ENCODE peak calls at places on chromosomes 3 and 15, in nine cellular contexts. T is T-helper 1 cell; A is omental fat pad; R is cardiac muscle cell; V is non-pigmented ciliary epithelial cell; E is stimulated activated CD4-positive, alpha-beta T cell treated with anti-CD3 and anti-CD28 coated beads, Interleukin-15, amount 100 ng/mL, for 1 hour; I is OCI-M1; Y is kidney epithelial cell; P is CD8-positive, alpha-beta T cell. S is an unnamed sample.

GRCh38 chr15:37107071-37107753 is 6.9 kb upstream of the MEIS2 start:
- DNase-seq in T (no peak), A (no peak), R (no peak), V (no peak), E (no peak), I (no peak), Y (no peak), P (no peak), S (no peak)

GRCh38 chr3:71150293-71150954 is 433.1 kb downstream of the FOXP1 start:
- DNase-seq in T (peak; percentile 13), A (no peak), R (no peak), V (no peak), E (no peak), I (peak; percentile 24), Y (no peak), P (no peak), S (no peak)

GRCh38 chr3:56410576-56410975 is 57.7 kb downstream of the ERC2 start:
- DNase-seq in T (no peak), A (no peak), R (no peak), V (no peak), E (no peak), I (no peak), Y (no peak), P (no peak), S (no peak)

GRCh38 chr15:74418575-74419338 is 15.0 kb downstream of the SEMA7A start:
- DNase-seq in T (no peak), A (no peak), R (no peak), V (no peak), E (no peak), I (no peak), Y (no peak), P (no peak), S (no peak)

GRCh38 chr3:109927161-109927560 is 589.8 kb upstream of the DPPA4 start:
- DNase-seq in T (peak; percentile 3), A (no peak), R (no peak), V (peak; percentile 94), E (no peak), I (peak; percentile 15), Y (peak; percentile 96), P (no peak), S (no peak)

GRCh38 chr3:10519236-10519635 is 13.8 kb upstream of the ATP2B2 start:
- DNase-seq in T (no peak), A (no peak), R (no peak), V (no peak), E (no peak), I (no peak), Y (no peak), P (peak; percentile 19), S (no peak)

GRCh38 chr3:106420628-106421027 is 551.8 kb upstream of the CBLB start:
- DNase-seq in T (no peak), A (no peak), R (no peak), V (no peak), E (no peak), I (no peak), Y (no peak), P (no peak), S (no peak)

GRCh38 chr15:59373215-59373614 is 544 bp upstream of the MYO1E start:
- DNase-seq in T (no peak), A (no peak), R (no peak), V (no peak), E (no peak), I (no peak), Y (no peak), P (no peak), S (no peak)

GRCh38 chr3:4166540-4166939 is 136.6 kb upstream of the SETMAR start:
- DNase-seq in T (no peak), A (no peak), R (no peak), V (no peak), E (no peak), I (peak; percentile 23), Y (no peak), P (no peak), S (no peak)

GRCh38 chr3:53733433-53733832 is 112.8 kb downstream of the CHDH start:
- DNase-seq in T (no peak), A (no peak), R (no peak), V (no peak), E (no peak), I (no peak), Y (no peak), P (no peak), S (no peak)

GRCh38 chr15:31300208-31300661 is 26.4 kb upstream of the KLF13 start:
- DNase-seq in T (no peak), A (no peak), R (no peak), V (no peak), E (no peak), I (no peak), Y (no peak), P (no peak), S (no peak)

GRCh38 chr15:48705381-48705780 is 59.9 kb upstream of the FBN1 start:
- DNase-seq in T (no peak), A (no peak), R (no peak), V (no peak), E (no peak), I (no peak), Y (no peak), P (no peak), S (no peak)

GRCh38 chr3:179108091-179108490 is 36.5 kb upstream of the ZMAT3 start:
- DNase-seq in T (no peak), A (no peak), R (no peak), V (peak; percentile 78), E (no peak), I (no peak), Y (peak; percentile 18), P (no peak), S (no peak)

GRCh38 chr3:134083626-134084229 is 54.0 kb upstream of the SLCO2A1 start:
- DNase-seq in T (no peak), A (no peak), R (no peak), V (no peak), E (no peak), I (no peak), Y (no peak), P (no peak), S (no peak)

GRCh38 chr15:66721501-66721937 is 19.5 kb downstream of the SMAD6 start:
- DNase-seq in T (no peak), A (no peak), R (no peak), V (no peak), E (no peak), I (no peak), Y (no peak), P (no peak), S (no peak)

GRCh38 chr3:195188530-195188917 is 82.4 kb downstream of the XXYLT1 start:
- DNase-seq in T (no peak), A (no peak), R (no peak), V (no peak), E (no peak), I (no peak), Y (no peak), P (no peak), S (no peak)

GRCh38 chr3:150180349-150180748 is 209.7 kb upstream of the PFN2 start:
- DNase-seq in T (no peak), A (no peak), R (no peak), V (no peak), E (no peak), I (no peak), Y (no peak), P (no peak), S (no peak)

GRCh38 chr3:33173103-33173502 is 45.5 kb downstream of the SUSD5 start:
- DNase-seq in T (no peak), A (no peak), R (peak; percentile 29), V (no peak), E (no peak), I (no peak), Y (no peak), P (no peak), S (no peak)

GRCh38 chr3:143763568-143764162 is 84.6 kb downstream of the SLC9A9 start:
- DNase-seq in T (no peak), A (no peak), R (no peak), V (no peak), E (no peak), I (peak; percentile 21), Y (no peak), P (no peak), S (no peak)

GRCh38 chr15:39641187-39641889 is 60.5 kb downstream of the THBS1 start:
- DNase-seq in T (peak; percentile 83), A (no peak), R (no peak), V (no peak), E (no peak), I (no peak), Y (no peak), P (no peak), S (no peak)

GRCh38 chr15:43232289-43232874 is 11.6 kb upstream of the EPB42 start:
- DNase-seq in T (no peak), A (no peak), R (no peak), V (no peak), E (no peak), I (no peak), Y (no peak), P (no peak), S (no peak)

GRCh38 chr15:87365221-87365620 is 891.3 kb downstream of the NTRK3 start:
- DNase-seq in T (no peak), A (no peak), R (no peak), V (peak; percentile 52), E (no peak), I (no peak), Y (peak; percentile 34), P (no peak), S (no peak)

GRCh38 chr15:48021336-48022086 is 99.3 kb upstream of the SLC24A5 start:
- DNase-seq in T (no peak), A (no peak), R (peak; percentile 14), V (no peak), E (no peak), I (no peak), Y (peak; percentile 50), P (no peak), S (no peak)

GRCh38 chr3:23356169-23356568 is 153.0 kb downstream of the UBE2E2 start:
- DNase-seq in T (no peak), A (no peak), R (no peak), V (no peak), E (no peak), I (no peak), Y (no peak), P (no peak), S (no peak)

GRCh38 chr3:35659808-35660207 is 20.5 kb downstream of the ARPP21 start:
- DNase-seq in T (no peak), A (no peak), R (peak; percentile 27), V (no peak), E (no peak), I (peak; percentile 61), Y (no peak), P (no peak), S (no peak)

GRCh38 chr3:105862217-105862616 is 6.6 kb downstream of the CBLB start:
- DNase-seq in T (no peak), A (no peak), R (no peak), V (no peak), E (no peak), I (no peak), Y (no peak), P (no peak), S (no peak)

GRCh38 chr3:177601120-177601519 is 403.8 kb upstream of the TBL1XR1 start:
- DNase-seq in T (no peak), A (no peak), R (no peak), V (no peak), E (no peak), I (no peak), Y (no peak), P (no peak), S (no peak)

GRCh38 chr3:124784686-124785382 is 54.6 kb downstream of the UMPS start:
- DNase-seq in T (no peak), A (no peak), R (no peak), V (no peak), E (no peak), I (no peak), Y (no peak), P (no peak), S (peak; percentile 84)

GRCh38 chr3:58994746-58995330 is 55.0 kb downstream of the CFAP20DC start:
- DNase-seq in T (peak; percentile 39), A (no peak), R (peak; percentile 61), V (peak; percentile 54), E (no peak), I (peak; percentile 77), Y (peak; percentile 47), P (no peak), S (no peak)

GRCh38 chr3:63609408-63609807 is 43.1 kb upstream of the SNTN start:
- DNase-seq in T (no peak), A (no peak), R (no peak), V (no peak), E (no peak), I (no peak), Y (no peak), P (no peak), S (no peak)

GRCh38 chr3:41881233-41881821 is 80.6 kb downstream of the ULK4 start:
- DNase-seq in T (peak; percentile 25), A (no peak), R (peak; percentile 53), V (no peak), E (no peak), I (peak; percentile 69), Y (no peak), P (no peak), S (no peak)

S was measured in ascending aorta.